ENCODE peak calls at places on chromosomes 4 and X, in ten cellular contexts. G is Caki2, F is NCI-H1092, T is caudate nucleus, X is EL, O is NCI-H510A, B is heart left ventricle, L is astrocyte of the spinal cord, S is bronchial epithelial cell, I is germinal center. V is an unnamed sample.

GRCh38 chr4:81136161-81136910 is 78.7 kb downstream of the PRKG2 start:
- DNase-seq in G (no peak), F (no peak), T (no peak), X (peak), O (no peak), B (no peak), L (peak), S (no peak), I (no peak), V (peak)

GRCh38 chrX:124280294-124280902 is 52.1 kb upstream of the TEX13D start:
- DNase-seq in G (no peak), F (no peak), T (no peak), X (peak), O (no peak), B (no peak), L (no peak), S (no peak), I (no peak), V (no peak)

GRCh38 chr4:53116959-53117358 is 248.9 kb downstream of the SCFD2 start:
- DNase-seq in G (no peak), F (no peak), T (no peak), X (no peak), O (no peak), B (no peak), L (peak), S (no peak), I (no peak), V (peak)

GRCh38 chrX:63751481-63751880 is 33.5 kb downstream of the ARHGEF9 start:
- DNase-seq in G (no peak), F (peak), T (no peak), X (no peak), O (no peak), B (no peak), L (no peak), S (peak), I (no peak), V (no peak)

GRCh38 chrX:13014111-13015094 is 30.0 kb downstream of the FAM9C start:
- DNase-seq in G (no peak), F (no peak), T (no peak), X (peak), O (no peak), B (no peak), L (no peak), S (no peak), I (no peak), V (peak)

GRCh38 chr4:2757426-2757825 is 1.3 kb upstream of the TNIP2 start:
- DNase-seq in G (no peak), F (no peak), T (no peak), X (no peak), O (no peak), B (no peak), L (no peak), S (no peak), I (no peak), V (no peak)

GRCh38 chrX:10265775-10266174 is 109.0 kb downstream of the CLCN4 start:
- DNase-seq in G (no peak), F (no peak), T (no peak), X (no peak), O (no peak), B (no peak), L (no peak), S (no peak), I (no peak), V (no peak)

GRCh38 chr4:67871867-67872266 is 11.9 kb downstream of the TMPRSS11D start:
- DNase-seq in G (peak), F (peak), T (no peak), X (peak), O (no peak), B (no peak), L (peak), S (peak), I (no peak), V (peak)

GRCh38 chr4:113760852-113761681 is 471 bp downstream of the CAMK2D start:
- DNase-seq in G (peak), F (peak), T (peak), X (peak), O (peak), B (peak), L (peak), S (peak), I (peak), V (peak)

GRCh38 chrX:109954955-109955354 is 48.0 kb upstream of the TMEM164 start:
- DNase-seq in G (no peak), F (no peak), T (no peak), X (no peak), O (no peak), B (no peak), L (no peak), S (peak), I (no peak), V (no peak)

GRCh38 chrX:95996294-95996693 is 688.3 kb upstream of the DIAPH2 start:
- DNase-seq in G (no peak), F (no peak), T (no peak), X (no peak), O (no peak), B (no peak), L (no peak), S (no peak), I (no peak), V (no peak)

GRCh38 chrX:86171366-86171765 is 23.1 kb downstream of the DACH2 start:
- DNase-seq in G (peak), F (no peak), T (no peak), X (peak), O (no peak), B (no peak), L (peak), S (peak), I (no peak), V (peak)